ENCODE peak calls at places on chromosomes 7 and 10, in eight cellular contexts. W is fibroblast of lung, A is breast epithelium, F is pancreas, J is right lobe of liver, N is body of pancreas, Z is neural progenitor cell, O is heart left ventricle. S is an unnamed sample.
A peak's percentile ranks its signal among the peaks of the same experiment; 100 is the strongest.

GRCh38 chr7:28081016-28081415 is 99.6 kb downstream of the JAZF1 start:
- DNase-seq in W (no peak), A (no peak), F (no peak), J (no peak), N (no peak), Z (no peak), O (no peak), S (no peak)

GRCh38 chr10:2909921-2910320 is 157.4 kb upstream of the PFKP start:
- DNase-seq in W (no peak), A (no peak), F (no peak), J (no peak), N (no peak), Z (no peak), O (no peak), S (no peak)

GRCh38 chr7:100801833-100802568 is 25.3 kb downstream of the EPHB4 start:
- DNase-seq in W (peak; percentile 91), A (peak; percentile 84), F (peak; percentile 94), J (no peak), N (peak; percentile 97), Z (no peak), O (peak; percentile 50), S (no peak)

GRCh38 chr10:50554995-50555568 is 68.7 kb downstream of the SGMS1 start:
- DNase-seq in W (peak; percentile 67), A (no peak), F (no peak), J (no peak), N (no peak), Z (peak; percentile 40), O (no peak), S (no peak)

GRCh38 chr7:36045830-36046341 is 107.2 kb upstream of the EEPD1 start:
- DNase-seq in W (no peak), A (no peak), F (no peak), J (no peak), N (no peak), Z (no peak), O (no peak), S (no peak)

GRCh38 chr10:131174651-131175540 is 136.6 kb downstream of the TCERG1L start:
- DNase-seq in W (no peak), A (no peak), F (no peak), J (no peak), N (no peak), Z (no peak), O (no peak), S (no peak)

GRCh38 chr10:119501690-119502089 is 40.8 kb downstream of the RGS10 start:
- DNase-seq in W (no peak), A (no peak), F (no peak), J (no peak), N (no peak), Z (no peak), O (no peak), S (no peak)

GRCh38 chr10:13717936-13718772 is 131.4 kb downstream of the PRPF18 start:
- DNase-seq in W (peak; percentile 98), A (peak; percentile 80), F (peak; percentile 79), J (peak; percentile 69), N (peak; percentile 86), Z (no peak), O (peak; percentile 82), S (peak; percentile 80)

GRCh38 chr10:43808136-43808535 is 159.5 kb upstream of the ZNF32 start:
- DNase-seq in W (peak; percentile 60), A (no peak), F (no peak), J (no peak), N (no peak), Z (no peak), O (no peak), S (no peak)

GRCh38 chr7:45912972-45913371 is 8.1 kb downstream of the IGFBP3 start:
- DNase-seq in W (no peak), A (no peak), F (no peak), J (no peak), N (no peak), Z (no peak), O (no peak), S (no peak)

GRCh38 chr7:4171029-4171786 is 510.9 kb upstream of the FOXK1 start:
- DNase-seq in W (no peak), A (no peak), F (no peak), J (no peak), N (no peak), Z (no peak), O (peak; percentile 5), S (no peak)

GRCh38 chr10:110733256-110733952 is 89.3 kb downstream of the RBM20 start:
- DNase-seq in W (peak; percentile 17), A (no peak), F (peak; percentile 20), J (peak; percentile 43), N (peak; percentile 46), Z (no peak), O (no peak), S (no peak)

DNA sequence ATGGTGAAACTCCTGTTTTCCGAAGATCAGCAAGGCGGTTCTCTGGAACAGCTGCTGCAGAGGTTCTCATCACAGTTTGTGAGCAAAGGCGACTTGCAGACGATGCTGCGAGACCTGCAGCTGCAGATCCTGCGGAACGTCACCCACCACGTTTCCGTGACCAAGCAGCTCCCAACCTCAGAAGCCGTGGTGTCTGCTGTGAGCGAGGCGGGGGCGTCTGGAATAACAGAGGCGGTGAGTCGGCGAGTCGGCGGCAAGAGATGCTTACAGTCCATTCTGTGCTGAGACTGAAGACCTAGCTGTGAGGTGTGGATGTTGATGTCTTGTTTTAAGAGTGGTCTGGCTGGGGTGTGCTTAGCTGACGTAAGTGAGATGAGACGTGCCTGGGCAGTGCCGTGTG is 16.2 kb upstream of the GET4 start:
- DNase-seq in W (peak; percentile 7), A (no peak), F (no peak), J (no peak), N (no peak), Z (no peak), O (no peak), S (no peak)
- H3K36me3 ChIP-seq in W (peaks cover 40% of the 10 kb centered on the region), A (peaks cover 1% of the 10 kb centered on the region), F (no peaks in the 10 kb centered on the region), J (peaks cover 4% of the 10 kb centered on the region), N (peaks cover 9% of the 10 kb centered on the region), Z (no peaks in the 10 kb centered on the region), O (peaks cover 32% of the 10 kb centered on the region), S (peaks cover 100% of the 10 kb centered on the region)

GRCh38 chr10:74903491-74903890 is 77.1 kb downstream of the KAT6B start:
- DNase-seq in W (no peak), A (no peak), F (no peak), J (no peak), N (no peak), Z (no peak), O (no peak), S (no peak)
- TF ChIP-seq CTCF in W (no peak), A (no peak), F (no peak), J (no peak), N (no peak), Z (no peak), O (no peak), S (no peak)

GRCh38 chr10:70678250-70678635 is 5.9 kb downstream of the ADAMTS14 start:
- DNase-seq in W (no peak), A (no peak), F (no peak), J (no peak), N (no peak), Z (no peak), O (no peak), S (no peak)

GRCh38 chr10:70676511-70676910 is 4.2 kb downstream of the ADAMTS14 start:
- DNase-seq in W (no peak), A (no peak), F (no peak), J (no peak), N (no peak), Z (no peak), O (no peak), S (no peak)

GRCh38 chr10:70678757-70679489 is 6.6 kb downstream of the ADAMTS14 start:
- DNase-seq in W (no peak), A (no peak), F (no peak), J (no peak), N (no peak), Z (no peak), O (no peak), S (no peak)

GRCh38 chr10:70677016-70677415 is 4.7 kb downstream of the ADAMTS14 start:
- DNase-seq in W (no peak), A (no peak), F (no peak), J (no peak), N (no peak), Z (no peak), O (no peak), S (no peak)

DNA sequence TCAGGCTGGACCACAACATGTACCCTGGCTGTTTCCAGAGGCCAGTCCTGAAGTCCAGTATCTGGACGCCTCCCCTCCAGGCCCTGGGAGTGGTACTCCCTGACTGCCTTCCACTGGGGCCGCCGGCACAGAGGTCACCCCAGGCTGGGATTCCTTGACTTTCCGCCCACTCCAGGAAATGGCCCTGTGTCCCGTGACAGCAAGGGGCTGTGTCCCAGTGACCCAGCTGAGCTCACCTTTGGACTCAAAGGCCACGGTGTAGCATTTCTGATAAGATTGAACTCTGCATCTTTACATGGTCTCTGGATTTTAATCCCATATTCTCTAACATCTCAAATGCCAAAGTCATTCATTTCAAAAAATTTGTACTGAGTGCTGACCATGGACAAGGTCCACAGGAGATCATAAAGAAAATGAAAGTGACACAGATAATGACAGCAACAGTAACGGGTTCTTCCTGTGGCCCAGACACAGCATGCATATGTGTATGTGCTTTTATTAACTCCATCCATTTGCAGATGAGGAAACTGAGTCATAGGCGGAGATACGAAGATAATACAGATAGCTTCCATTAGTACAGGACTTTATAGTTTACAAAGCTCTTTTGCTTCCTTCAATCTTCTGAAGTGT is 5.4 kb downstream of the ADAMTS14 start:
- DNase-seq in W (no peak), A (no peak), F (no peak), J (peak; percentile 39), N (no peak), Z (no peak), O (no peak), S (no peak)
- H3K4me1 ChIP-seq in W (peaks cover 19% of the 10 kb centered on the region), A (no peaks in the 10 kb centered on the region), F (no peaks in the 10 kb centered on the region), J (no peaks in the 10 kb centered on the region), N (peaks cover 2% of the 10 kb centered on the region), Z (peaks cover 2% of the 10 kb centered on the region), O (peaks cover 14% of the 10 kb centered on the region), S (peaks cover 37% of the 10 kb centered on the region)

GRCh38 chr7:141634065-141634464 is 67.9 kb downstream of the DENND11 start:
- DNase-seq in W (no peak), A (no peak), F (no peak), J (no peak), N (no peak), Z (no peak), O (no peak), S (no peak)

GRCh38 chr7:141631525-141631924 is 70.4 kb downstream of the DENND11 start:
- DNase-seq in W (no peak), A (no peak), F (no peak), J (no peak), N (no peak), Z (no peak), O (no peak), S (no peak)

DNA sequence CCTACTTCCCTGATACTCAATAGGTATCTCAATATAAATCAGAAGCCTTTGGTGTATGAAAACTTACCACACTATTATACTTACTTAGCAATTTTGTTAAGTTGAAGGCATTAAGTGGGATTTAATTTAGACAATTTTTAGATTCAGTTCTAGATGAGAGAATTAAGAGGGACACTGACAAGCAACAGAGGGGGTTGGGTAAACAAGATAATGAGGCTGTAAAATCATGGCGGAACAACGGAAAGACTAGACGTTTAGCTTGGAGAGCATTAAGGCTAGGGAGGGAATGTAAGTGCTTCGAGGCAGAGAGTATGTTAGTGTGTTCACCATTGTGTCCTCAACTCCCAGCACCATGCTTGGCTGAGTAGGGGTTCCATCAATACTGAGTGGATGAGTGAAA is 71.3 kb downstream of the DENND11 start:
- DNase-seq in W (no peak), A (no peak), F (no peak), J (no peak), N (no peak), Z (no peak), O (no peak), S (no peak)
- H3K36me3 ChIP-seq in W (peaks cover 1% of the 10 kb centered on the region), A (no peaks in the 10 kb centered on the region), F (no peaks in the 10 kb centered on the region), J (no peaks in the 10 kb centered on the region), N (no peaks in the 10 kb centered on the region), Z (no peaks in the 10 kb centered on the region), O (no peaks in the 10 kb centered on the region), S (no peaks in the 10 kb centered on the region)

S was measured in heart right ventricle.